ENCODE peak calls at places on chromosomes 2 and 18, in ten cellular contexts. N, G, S, Q, T, P, Y, K, W and J are unnamed samples.

GRCh38 chr2:217854684-217855083 is 148.1 kb downstream of the TNS1 start:
- DNase-seq in W (no peak), S (no peak), G (no peak), P (no peak), N (no peak), K (no peak), T (no peak), Q (no peak), Y (no peak), J (no peak)

GRCh38 chr2:12587729-12588522 is 128.8 kb upstream of the TRIB2 start:
- DNase-seq in Q (peak), G (no peak), S (no peak), N (peak), W (no peak), T (no peak), Y (peak), K (no peak), P (peak), J (no peak)

GRCh38 chr2:233163486-233164103 is 87.9 kb upstream of the ATG16L1 start:
- DNase-seq in N (no peak), Y (no peak), W (no peak), G (no peak), P (no peak), Q (no peak), T (no peak), K (no peak), S (no peak), J (no peak)

GRCh38 chr2:53455094-53455493 is 312.5 kb upstream of the CHAC2 start:
- DNase-seq in T (no peak), P (no peak), Y (no peak), S (no peak), Q (no peak), K (no peak), G (no peak), N (no peak), W (no peak), J (no peak)

GRCh38 chr2:6008186-6008585 is 316.0 kb downstream of the SOX11 start:
- DNase-seq in K (no peak), T (no peak), Q (no peak), Y (no peak), G (no peak), N (no peak), W (no peak), P (no peak), S (no peak), J (no peak)

GRCh38 chr2:110979834-110980612 is 140.7 kb upstream of the BCL2L11 start:
- DNase-seq in N (no peak), Y (no peak), K (no peak), Q (no peak), G (no peak), T (no peak), S (no peak), P (no peak), W (no peak), J (no peak)

GRCh38 chr2:25497862-25498407 is 156.2 kb upstream of the DNMT3A start:
- DNase-seq in N (no peak), P (no peak), Y (no peak), T (no peak), G (no peak), Q (peak), K (no peak), S (no peak), W (no peak), J (no peak)

GRCh38 chr18:13039806-13040205 is 48.6 kb downstream of the CEP192 start:
- DNase-seq in S (no peak), N (no peak), W (no peak), Q (no peak), P (no peak), T (no peak), K (no peak), G (no peak), Y (no peak), J (no peak)

GRCh38 chr18:55415258-55415871 is 172.6 kb downstream of the TCF4 start:
- DNase-seq in N (peak), W (peak), Y (no peak), S (peak), G (peak), T (peak), K (peak), Q (peak), P (no peak), J (peak)

GRCh38 chr18:55501594-55502345 is 86.2 kb downstream of the TCF4 start:
- DNase-seq in K (no peak), W (no peak), T (no peak), P (no peak), N (no peak), S (no peak), G (no peak), Q (no peak), Y (no peak), J (no peak)

GRCh38 chr2:65746919-65747678 is 314.7 kb upstream of the SPRED2 start:
- DNase-seq in S (no peak), W (no peak), P (no peak), T (no peak), Q (no peak), Y (no peak), K (no peak), G (peak), N (peak), J (no peak)

GRCh38 chr2:54895735-54896134 is 154.5 kb downstream of the RTN4 start:
- DNase-seq in Y (no peak), T (no peak), P (peak), G (no peak), Q (no peak), W (no peak), K (no peak), N (no peak), S (no peak), J (no peak)

GRCh38 chr2:239793851-239794250 is 231.3 kb downstream of the NDUFA10 start:
- DNase-seq in Y (no peak), T (no peak), S (peak), N (no peak), G (no peak), P (no peak), Q (no peak), W (no peak), K (no peak), J (no peak)

GRCh38 chr2:50347355-50348044 is 684.4 kb downstream of the NRXN1 start:
- DNase-seq in G (no peak), N (no peak), K (no peak), Q (no peak), P (no peak), W (no peak), Y (no peak), S (no peak), T (no peak), J (no peak)

GRCh38 chr2:146305164-146305563 is 1539.7 kb upstream of the ACVR2A start:
- DNase-seq in S (no peak), W (no peak), P (no peak), K (no peak), N (no peak), T (no peak), Q (no peak), Y (no peak), G (no peak), J (no peak)

GRCh38 chr2:156845806-156846558 is 409.8 kb downstream of the GPD2 start:
- DNase-seq in S (no peak), T (no peak), K (no peak), Q (no peak), G (no peak), W (no peak), Y (no peak), P (no peak), N (no peak), J (no peak)

GRCh38 chr18:79871026-79871390 is 73.3 kb downstream of the KCNG2 start:
- DNase-seq in Q (no peak), N (no peak), G (no peak), Y (no peak), S (no peak), P (no peak), K (no peak), W (no peak), T (no peak), J (no peak)

GRCh38 chr2:120262761-120263428 is 10.2 kb downstream of the RALB start:
- DNase-seq in T (no peak), S (no peak), G (no peak), Y (no peak), N (no peak), K (no peak), Q (no peak), P (no peak), W (no peak), J (no peak)

GRCh38 chr2:120287183-120288015 is 34.7 kb downstream of the RALB start:
- DNase-seq in S (no peak), Y (peak), W (no peak), K (no peak), G (no peak), P (peak), N (no peak), T (no peak), Q (no peak), J (no peak)

GRCh38 chr2:8454797-8455196 is 227.1 kb upstream of the ID2 start:
- DNase-seq in G (no peak), N (no peak), Y (no peak), K (no peak), S (no peak), Q (no peak), T (no peak), P (no peak), W (no peak), J (no peak)

GRCh38 chr2:8455236-8456148 is 226.4 kb upstream of the ID2 start:
- DNase-seq in N (no peak), Y (no peak), P (no peak), S (no peak), W (no peak), G (no peak), T (no peak), Q (no peak), K (peak), J (no peak)

GRCh38 chr2:8452979-8453903 is 228.6 kb upstream of the ID2 start:
- DNase-seq in K (no peak), T (no peak), N (no peak), W (peak), Q (no peak), P (peak), S (no peak), G (no peak), Y (no peak), J (no peak)

GRCh38 chr2:8452296-8452695 is 229.6 kb upstream of the ID2 start:
- DNase-seq in G (no peak), K (no peak), Q (no peak), N (no peak), P (no peak), Y (no peak), W (no peak), T (no peak), S (no peak), J (no peak)

GRCh38 chr2:8453904-8454302 is 228.0 kb upstream of the ID2 start:
- DNase-seq in G (no peak), T (no peak), S (no peak), Q (no peak), W (no peak), N (no peak), Y (no peak), K (no peak), P (no peak), J (no peak)
- H3K4me3 ChIP-seq in G (no peak), T (no peak), S (no peak), Q (no peak), W (no peak), N (no peak), Y (no peak), K (no peak), P (no peak), J (no peak)

DNA sequence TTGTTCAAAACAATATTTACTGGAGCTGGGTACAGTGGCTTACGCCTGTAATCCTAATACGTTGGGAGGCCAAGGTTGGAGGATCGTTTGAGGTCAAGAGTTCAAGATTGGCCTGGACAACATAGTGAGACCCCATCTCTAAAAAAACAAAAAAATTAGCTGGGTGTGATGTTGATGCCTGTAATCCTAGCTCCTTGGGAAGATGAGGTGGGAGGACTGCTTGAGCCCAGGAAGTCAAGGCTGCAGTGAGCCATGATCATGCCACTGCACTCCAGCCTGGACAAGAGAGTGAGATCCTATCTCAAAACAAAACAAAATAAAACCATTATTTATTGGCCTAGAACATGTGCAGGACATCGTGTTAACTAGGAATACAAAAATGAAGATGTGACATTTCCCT is 77.5 kb downstream of the COLEC12 start:
- DNase-seq in S (no peak), Y (no peak), G (no peak), N (no peak), P (no peak), T (no peak), K (no peak), W (no peak), Q (no peak), J (no peak)
- H3K4me3 ChIP-seq in S (no peak), Y (no peak), G (no peak), N (no peak), P (no peak), T (no peak), K (no peak), W (no peak), Q (no peak), J (no peak)

GRCh38 chr18:54173980-54174611 is 50.4 kb downstream of the MBD2 start:
- DNase-seq in W (no peak), Q (no peak), K (no peak), T (no peak), G (no peak), Y (no peak), P (no peak), S (no peak), N (no peak), J (no peak)
- H3K4me3 ChIP-seq in W (no peak), Q (no peak), K (no peak), T (no peak), G (no peak), Y (no peak), P (no peak), S (no peak), N (no peak), J (no peak)

GRCh38 chr2:68774569-68775271 is 40.1 kb downstream of the ARHGAP25 start:
- DNase-seq in K (peak), Y (no peak), G (peak), W (peak), Q (peak), S (peak), P (no peak), T (peak), N (peak), J (peak)
- H3K4me3 ChIP-seq in K (peak), Y (no peak), G (no peak), W (peak), Q (peak), S (peak), P (no peak), T (peak), N (peak), J (peak)

GRCh38 chr2:206275274-206276160 is 1.1 kb downstream of the ZDBF2 start:
- DNase-seq in T (no peak), K (no peak), N (no peak), Q (peak), W (no peak), Y (no peak), P (peak), S (no peak), G (peak), J (no peak)

GRCh38 chr2:206274434-206275273 is at the start of gene ZDBF2:
- DNase-seq in W (peak), G (peak), K (peak), Y (no peak), N (peak), Q (peak), S (peak), T (peak), P (no peak), J (no peak)

GRCh38 chr2:206271066-206271465 is 3.4 kb upstream of the ZDBF2 start:
- DNase-seq in N (no peak), G (no peak), T (no peak), S (no peak), W (no peak), P (no peak), Y (no peak), K (no peak), Q (no peak), J (no peak)

GRCh38 chr2:206277503-206277902 is 3.0 kb downstream of the ZDBF2 start:
- DNase-seq in S (no peak), G (no peak), N (no peak), Y (no peak), T (no peak), Q (peak), P (no peak), K (no peak), W (no peak), J (no peak)

GRCh38 chr2:206276169-206276927 is 1.9 kb downstream of the ZDBF2 start:
- DNase-seq in Q (no peak), Y (no peak), S (no peak), W (no peak), N (no peak), G (no peak), K (no peak), T (no peak), P (no peak), J (no peak)
- H3K4me3 ChIP-seq in Q (peak), Y (peak), S (peak), W (no peak), N (peak), G (peak), K (no peak), T (peak), P (no peak), J (peak)

DNA sequence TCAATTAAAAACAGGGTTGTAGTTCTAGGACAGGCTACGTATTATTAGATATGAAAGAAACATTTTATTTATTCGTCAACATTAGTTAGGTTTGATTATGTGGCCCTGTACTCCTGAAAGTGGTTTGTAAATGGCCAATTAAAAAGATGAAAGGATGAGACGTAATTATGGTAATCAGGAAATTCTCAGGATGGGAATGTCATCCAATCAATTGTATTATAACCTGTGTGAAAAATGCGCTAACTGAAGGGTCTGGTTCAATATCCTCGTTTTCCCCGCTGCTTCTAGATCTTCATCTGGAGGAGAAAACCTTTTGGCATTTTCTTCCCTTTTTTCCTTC is 5.6 kb upstream of the C18orf32 start:
- DNase-seq in Y (no peak), Q (no peak), N (no peak), K (no peak), P (no peak), W (no peak), S (no peak), T (no peak), G (no peak), J (no peak)
- H3K4me3 ChIP-seq in Y (no peak), Q (peak), N (peak), K (no peak), P (no peak), W (no peak), S (no peak), T (no peak), G (no peak), J (peak)

DNA sequence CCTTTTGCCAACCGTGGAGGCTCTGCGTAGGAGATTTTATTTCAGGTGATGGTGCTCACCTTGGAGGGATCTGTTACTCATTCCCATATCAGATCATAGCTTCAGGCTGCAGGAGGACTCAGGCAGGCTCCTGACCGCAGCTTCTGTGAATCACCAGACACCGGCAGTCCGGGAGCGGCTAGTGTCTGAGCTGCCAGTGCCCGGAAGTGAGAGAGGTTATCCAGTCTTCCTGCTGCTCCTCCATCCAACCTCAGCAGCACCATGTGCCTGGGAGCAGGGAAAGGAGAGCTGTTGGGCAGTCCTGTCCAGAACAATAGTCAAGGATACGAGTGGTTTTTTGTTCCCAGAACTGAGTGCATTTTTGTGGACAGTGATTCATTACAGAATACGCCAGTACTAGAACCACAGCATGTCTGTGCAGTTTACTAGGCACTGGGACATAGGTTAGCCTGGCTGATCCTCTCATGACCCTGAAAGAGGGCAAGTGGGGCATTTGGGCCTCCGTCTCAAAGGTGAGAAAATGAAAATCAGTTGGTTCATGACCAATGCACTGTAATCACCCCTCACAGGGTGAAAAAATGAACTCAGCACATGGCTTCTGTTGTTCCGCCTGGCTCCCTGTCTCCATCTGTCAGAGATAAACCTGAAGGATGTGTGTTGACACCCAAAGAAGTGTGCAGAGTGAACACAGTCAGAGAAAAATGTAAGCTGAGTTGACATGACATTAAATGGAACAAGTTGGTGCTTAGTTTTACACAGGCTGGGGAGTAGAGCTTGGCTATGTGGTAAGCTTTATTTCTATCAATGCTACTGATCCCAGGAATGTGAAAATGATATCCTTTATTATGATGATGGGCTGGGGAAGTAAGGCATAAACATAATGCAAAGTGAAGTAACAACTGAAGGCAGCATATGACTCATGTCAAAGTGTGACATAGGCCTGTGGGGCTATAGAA is 12.2 kb downstream of the FHOD3 start:
- DNase-seq in K (no peak), P (peak), Y (peak), G (no peak), Q (no peak), S (peak), W (no peak), T (no peak), N (peak), J (no peak)
- H3K4me3 ChIP-seq in K (no peak), P (no peak), Y (peak), G (no peak), Q (no peak), S (no peak), W (no peak), T (no peak), N (no peak), J (no peak)

GRCh38 chr18:50878345-50879301 is at the start of gene ME2:
- DNase-seq in W (peak), T (peak), N (peak), Y (no peak), K (peak), P (peak), Q (peak), G (peak), S (peak), J (peak)
- H3K4me3 ChIP-seq in W (peak), T (peak), N (peak), Y (peak), K (peak), P (peak), Q (peak), G (peak), S (peak), J (peak)

GRCh38 chr18:77105021-77105420 is 27.6 kb downstream of the MBP start:
- DNase-seq in Y (no peak), P (no peak), W (no peak), K (no peak), G (no peak), S (no peak), Q (no peak), T (no peak), N (no peak), J (no peak)
- H3K4me3 ChIP-seq in Y (no peak), P (no peak), W (no peak), K (peak), G (no peak), S (no peak), Q (no peak), T (no peak), N (no peak), J (no peak)